ENCODE peak calls at places on chromosomes 2 and 18, in four cellular contexts. L, W, S and I are unnamed samples.

GRCh38 chr18:57970356-57971095 is 73.5 kb upstream of the NEDD4L start:
- DNase-seq in L (peak), W (peak), S (peak), I (peak)

GRCh38 chr2:10547011-10547410 is 98.9 kb upstream of the ODC1 start:
- DNase-seq in L (no peak), W (no peak), S (no peak), I (no peak)

GRCh38 chr18:74040459-74041332 is 106.9 kb downstream of the FBXO15 start:
- DNase-seq in L (peak), W (peak), S (peak), I (peak)

GRCh38 chr2:59804662-59805258 is 748.7 kb downstream of the BCL11A start:
- DNase-seq in L (no peak), W (no peak), S (no peak), I (no peak)

GRCh38 chr2:10834300-10834699 is 21.7 kb upstream of the PDIA6 start:
- DNase-seq in L (no peak), W (no peak), S (no peak), I (no peak)

GRCh38 chr2:181657379-181657778 is 474 bp upstream of the CERKL start:
- DNase-seq in L (no peak), W (peak), S (no peak), I (no peak)

GRCh38 chr2:165293439-165294420 is 54.5 kb downstream of the SCN2A start:
- DNase-seq in L (peak), W (no peak), S (peak), I (peak)

GRCh38 chr2:46876741-46877384 is 38.7 kb downstream of the MCFD2 start:
- DNase-seq in L (peak), W (no peak), S (peak), I (peak)

GRCh38 chr18:434410-434809 is 66.1 kb downstream of the COLEC12 start:
- DNase-seq in L (no peak), W (no peak), S (no peak), I (no peak)

GRCh38 chr2:207706936-207707860 is 4.2 kb upstream of the CCNYL1 start:
- DNase-seq in L (peak), W (no peak), S (no peak), I (no peak)

GRCh38 chr18:8424481-8424880 is 184.8 kb upstream of the RAB12 start:
- DNase-seq in L (no peak), W (no peak), S (no peak), I (no peak)

GRCh38 chr2:68100189-68100588 is 37.4 kb upstream of the C1D start:
- DNase-seq in L (peak), W (no peak), S (no peak), I (no peak)

GRCh38 chr2:189163889-189164288 is 15.7 kb downstream of the COL5A2 start:
- DNase-seq in L (no peak), W (no peak), S (no peak), I (no peak)

GRCh38 chr2:230347659-230348305 is 20.8 kb downstream of the SP140L start:
- DNase-seq in L (no peak), W (no peak), S (no peak), I (no peak)

GRCh38 chr2:127658641-127659407 is 12.9 kb downstream of the GPR17 start:
- DNase-seq in L (no peak), W (no peak), S (no peak), I (no peak)

GRCh38 chr2:228535396-228535795 is 353.9 kb upstream of the SPHKAP start:
- DNase-seq in L (no peak), W (no peak), S (peak), I (no peak)

GRCh38 chr2:69797836-69798465 is 31.5 kb upstream of the GMCL1 start:
- DNase-seq in L (no peak), W (no peak), S (no peak), I (no peak)

GRCh38 chr18:77127769-77128671 is 4.6 kb downstream of the MBP start:
- DNase-seq in L (no peak), W (no peak), S (no peak), I (peak)

GRCh38 chr2:62305421-62306176 is 109.7 kb downstream of the B3GNT2 start:
- DNase-seq in L (peak), W (no peak), S (no peak), I (no peak)

GRCh38 chr2:234496835-234497591 is at the start of gene ARL4C:
- DNase-seq in L (peak), W (peak), S (peak), I (no peak)

GRCh38 chr2:215967590-215968373 is 45.6 kb downstream of the MREG start:
- DNase-seq in L (no peak), W (no peak), S (no peak), I (no peak)

GRCh38 chr2:44200011-44200410 is 31.3 kb downstream of the PPM1B start:
- DNase-seq in L (no peak), W (no peak), S (no peak), I (no peak)

GRCh38 chr2:28583899-28584553 is 88.2 kb downstream of the PLB1 start:
- DNase-seq in L (peak), W (no peak), S (peak), I (peak)

GRCh38 chr2:69226886-69227285 is 160.1 kb downstream of the GFPT1 start:
- DNase-seq in L (no peak), W (no peak), S (no peak), I (no peak)

GRCh38 chr2:98346259-98347236 is at the start of gene CNGA3:
- DNase-seq in L (peak), W (peak), S (no peak), I (no peak)

GRCh38 chr18:34297287-34297686 is 72.6 kb upstream of the NOL4 start:
- DNase-seq in L (no peak), W (no peak), S (no peak), I (no peak)

GRCh38 chr18:70448588-70448987 is 159.7 kb downstream of the SOCS6 start:
- DNase-seq in L (peak), W (no peak), S (no peak), I (no peak)

GRCh38 chr2:235049719-235050118 is 97.9 kb downstream of the SH3BP4 start:
- DNase-seq in L (no peak), W (no peak), S (no peak), I (no peak)

GRCh38 chr18:6412933-6413472 is 1.7 kb downstream of the L3MBTL4 start:
- DNase-seq in L (no peak), W (no peak), S (no peak), I (no peak)

GRCh38 chr2:108613261-108614042 is 79.2 kb downstream of the LIMS1 start:
- DNase-seq in L (peak), W (no peak), S (no peak), I (no peak)

DNA sequence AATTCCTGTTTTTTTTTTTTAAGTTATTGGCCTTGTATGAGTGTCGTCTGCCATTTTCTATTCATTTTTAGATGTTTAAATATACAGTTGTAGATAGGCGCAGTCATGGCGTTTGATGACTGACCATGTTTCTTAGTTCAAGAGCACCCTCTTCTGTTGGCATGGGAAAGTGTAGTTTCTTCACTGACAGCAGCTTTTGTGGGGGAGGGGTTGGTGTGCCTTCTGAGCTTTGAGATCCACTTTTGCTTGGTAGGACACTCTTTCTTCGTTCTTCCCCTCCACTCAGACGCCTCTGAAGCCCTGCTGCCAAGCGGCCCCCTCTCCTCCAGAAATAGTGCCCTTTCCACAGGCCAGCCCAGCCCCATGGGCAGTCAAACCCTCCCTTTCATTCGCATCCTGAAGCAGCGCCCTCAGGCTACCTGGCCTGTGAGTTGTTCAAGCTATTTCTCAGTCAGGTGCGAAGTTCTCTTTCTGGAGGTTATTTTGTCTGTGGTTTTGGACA is 492.0 kb downstream of the TNS1 start:
- DNase-seq in L (peak), W (peak), S (peak), I (peak)
- TF ChIP-seq CHD2 in L (no peak), W (no peak), S (peak), I (no peak)

GRCh38 chr2:17625446-17625845 is 85.0 kb downstream of the VSNL1 start:
- DNase-seq in L (no peak), W (no peak), S (no peak), I (no peak)
- TF ChIP-seq CHD2 in L (no peak), W (no peak), S (no peak), I (no peak)

DNA sequence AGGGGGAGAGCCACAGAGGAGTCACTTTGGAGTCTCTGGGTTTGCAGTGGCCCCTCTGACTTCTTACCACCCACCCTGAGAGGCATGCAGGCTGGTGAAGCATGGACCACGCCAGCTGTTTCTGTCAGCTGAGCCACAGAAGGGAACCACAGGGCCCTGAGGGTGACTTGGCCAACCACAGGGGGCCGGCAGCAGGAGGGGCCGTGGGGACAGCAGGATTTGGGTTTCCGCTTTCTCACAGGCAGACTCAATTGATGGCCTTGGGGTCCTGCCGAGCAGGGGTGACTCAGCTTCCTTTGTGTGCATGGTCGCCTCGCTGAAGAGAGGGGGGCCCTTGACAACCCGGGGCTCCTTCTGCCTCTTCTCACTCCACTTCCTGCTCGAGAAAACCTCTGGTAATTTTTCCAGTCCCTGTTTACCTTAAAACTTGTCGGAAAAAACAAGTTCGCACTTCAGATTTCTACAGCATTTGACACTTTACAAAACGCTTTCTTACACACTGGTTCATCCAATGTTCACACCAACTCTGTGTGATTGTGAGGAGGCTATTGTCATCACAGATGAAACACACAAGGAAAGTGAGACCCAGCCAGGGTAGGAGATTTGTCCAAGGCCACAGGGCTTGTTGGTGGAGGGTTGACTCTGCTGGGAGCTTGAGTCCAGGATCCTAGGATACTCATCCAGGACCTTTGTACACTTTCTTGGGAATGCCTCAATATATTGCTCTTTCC is 311.2 kb downstream of the LPIN1 start:
- DNase-seq in L (no peak), W (no peak), S (no peak), I (no peak)
- TF ChIP-seq CHD2 in L (no peak), W (no peak), S (no peak), I (no peak)

DNA sequence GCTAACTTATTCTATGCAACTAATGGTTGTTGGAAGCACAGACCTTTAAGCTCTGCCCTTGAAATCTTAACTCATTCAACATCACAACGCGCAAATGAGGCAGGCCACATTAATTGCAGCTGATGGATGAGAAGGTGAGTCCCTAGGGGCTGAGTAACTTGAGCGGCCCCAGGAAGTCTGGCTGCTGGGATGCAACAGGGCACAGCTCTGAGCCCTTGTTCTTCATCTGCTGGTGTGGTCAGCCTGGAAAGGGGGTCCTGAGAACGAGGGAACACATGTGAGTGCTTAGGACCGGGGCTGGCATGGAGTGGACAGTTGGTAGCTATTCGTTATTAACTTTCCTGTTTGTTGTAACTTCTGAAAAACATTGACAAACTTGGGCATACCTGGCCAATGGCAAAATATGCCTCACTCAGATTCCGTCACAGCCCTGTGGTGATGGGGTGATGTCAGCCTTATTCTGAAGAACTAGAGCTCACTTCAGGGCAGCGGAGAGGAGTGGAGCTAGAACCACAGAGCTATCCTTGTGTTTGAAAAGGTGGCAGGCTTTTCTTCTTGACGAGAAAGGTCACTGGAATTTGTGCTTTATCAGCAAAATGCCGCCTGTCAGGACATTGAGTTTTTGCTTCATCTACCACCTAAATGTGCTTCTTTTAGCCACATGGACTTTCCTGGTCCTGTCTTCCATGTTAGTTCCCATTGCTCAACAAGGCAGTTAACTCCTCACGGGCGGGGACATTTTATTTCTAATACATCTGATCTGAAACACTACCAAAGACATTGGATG is 145.9 kb upstream of the FHL2 start:
- DNase-seq in L (no peak), W (peak), S (no peak), I (no peak)
- TF ChIP-seq CHD2 in L (no peak), W (no peak), S (no peak), I (no peak)

GRCh38 chr18:32929213-32929612 is 156.4 kb upstream of the KLHL14 start:
- DNase-seq in L (no peak), W (no peak), S (no peak), I (no peak)
- TF ChIP-seq CHD2 in L (no peak), W (no peak), S (no peak), I (no peak)

DNA sequence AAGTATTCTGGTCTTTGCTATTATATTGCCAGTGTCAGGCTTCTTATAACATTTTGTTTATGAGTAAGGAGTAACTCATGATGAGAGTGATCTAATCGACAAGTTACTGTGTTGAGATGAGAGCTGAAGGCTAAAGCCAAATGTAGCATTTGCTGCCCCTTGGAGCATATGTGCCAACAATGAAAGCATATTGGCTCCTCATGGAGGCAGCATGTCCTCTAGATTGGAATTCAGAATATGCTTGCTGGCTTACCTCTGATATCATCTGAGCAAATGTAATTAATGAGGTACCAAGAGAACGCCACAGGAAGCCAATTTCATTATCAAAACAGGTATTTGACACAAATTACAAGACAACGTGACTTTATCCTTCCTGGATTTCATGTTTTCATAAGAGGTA is 781.1 kb upstream of the FSHR start:
- DNase-seq in L (no peak), W (no peak), S (no peak), I (no peak)
- TF ChIP-seq CHD2 in L (no peak), W (no peak), S (no peak), I (no peak)

GRCh38 chr2:192655916-192656315 is 461.2 kb upstream of the TMEFF2 start:
- DNase-seq in L (no peak), W (no peak), S (no peak), I (no peak)

GRCh38 chr2:192657364-192657763 is 462.6 kb upstream of the TMEFF2 start:
- DNase-seq in L (no peak), W (no peak), S (no peak), I (no peak)
- TF ChIP-seq CHD2 in L (no peak), W (no peak), S (no peak), I (no peak)

GRCh38 chr18:42373584-42373983 is 418.6 kb downstream of the PIK3C3 start:
- DNase-seq in L (no peak), W (no peak), S (no peak), I (no peak)
- TF ChIP-seq CHD2 in L (no peak), W (no peak), S (no peak), I (no peak)

DNA sequence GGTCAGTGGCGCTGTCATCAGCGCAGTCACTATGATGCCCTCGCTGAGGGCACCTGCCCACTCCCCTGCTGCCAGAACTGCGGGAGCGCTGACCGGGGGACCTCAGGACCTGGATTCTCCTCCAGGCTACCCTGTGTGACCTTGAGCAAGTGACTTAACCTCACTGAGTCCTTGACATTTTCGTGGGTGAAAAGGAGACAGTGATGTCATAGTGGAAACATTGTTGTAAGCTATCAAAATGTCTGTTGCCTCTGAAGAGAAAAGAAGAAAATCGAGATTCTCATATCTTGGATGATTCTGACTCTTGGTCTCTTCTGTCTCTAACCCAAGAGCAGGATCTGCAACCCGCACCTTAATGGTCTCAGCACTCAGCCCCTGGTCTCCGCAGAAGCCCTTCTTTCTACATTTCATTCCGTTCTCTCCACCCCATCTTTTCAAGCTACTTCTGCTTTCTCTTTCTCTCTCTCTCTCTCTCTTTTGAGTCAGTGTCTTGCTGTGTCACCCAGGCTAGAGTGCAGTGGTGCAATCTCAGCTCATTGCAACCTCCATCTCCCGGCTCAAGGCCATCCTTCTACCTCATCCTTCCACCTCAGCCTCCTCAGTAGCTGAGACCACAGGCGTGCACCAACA is 987 bp upstream of the TUBA4A start:
- DNase-seq in L (no peak), W (no peak), S (no peak), I (no peak)
- TF ChIP-seq CHD2 in L (no peak), W (no peak), S (no peak), I (no peak)

GRCh38 chr2:86243950-86244733 is 44.9 kb downstream of the MRPL35 start:
- DNase-seq in L (no peak), W (no peak), S (no peak), I (no peak)
- TF ChIP-seq CHD2 in L (no peak), W (no peak), S (no peak), I (no peak)